ENCODE peak calls at places on chromosomes 3 and 15, in nine cellular contexts. S is RWPE2; O is naive thymus-derived CD4-positive, alpha-beta T cell; Q is PC-3; B is HCT116; Y is left lung; M is CD8-positive, alpha-beta T cell; K is stimulated activated memory B cell treated with anti-CD40 and anti-IgM and Interleukin-4, amounts not matched to agents 10 μg/mL and 1 μg/mL and 100 μg/mL, for 72 hours; C is GM12878. G is an unnamed sample.

GRCh38 chr15:67218428-67218827 is 36.0 kb downstream of the AAGAB start:
- ATAC-seq in S (no peak), O (no peak), Q (no peak), B (no peak), Y (no peak), M (no peak), K (no peak), C (no peak), G (no peak)

GRCh38 chr3:17336291-17336690 is 406.1 kb downstream of the TBC1D5 start:
- ATAC-seq in S (no peak), O (no peak), Q (no peak), B (no peak), Y (no peak), M (no peak), K (no peak), C (no peak), G (no peak)

GRCh38 chr3:50983887-50984286 is 309.2 kb downstream of the DOCK3 start:
- ATAC-seq in S (no peak), O (no peak), Q (no peak), B (no peak), Y (no peak), M (no peak), K (no peak), C (no peak), G (no peak)

GRCh38 chr3:150636258-150636657 is 33.1 kb downstream of the SELENOT start:
- ATAC-seq in S (no peak), O (peak), Q (no peak), B (no peak), Y (no peak), M (no peak), K (no peak), C (no peak), G (no peak)

GRCh38 chr3:29176501-29176900 is 104.4 kb upstream of the RBMS3 start:
- ATAC-seq in S (no peak), O (no peak), Q (no peak), B (no peak), Y (no peak), M (no peak), K (no peak), C (no peak), G (no peak)

GRCh38 chr15:47293763-47294162 is 423.5 kb upstream of the SEMA6D start:
- ATAC-seq in S (peak), O (no peak), Q (no peak), B (no peak), Y (peak), M (no peak), K (no peak), C (no peak), G (peak)

GRCh38 chr3:149790698-149791097 is 1.7 kb downstream of the ANKUB1 start:
- ATAC-seq in S (no peak), O (no peak), Q (no peak), B (no peak), Y (no peak), M (no peak), K (no peak), C (no peak), G (no peak)

GRCh38 chr3:55147406-55147805 is 219.5 kb upstream of the LRTM1 start:
- ATAC-seq in S (no peak), O (no peak), Q (no peak), B (no peak), Y (no peak), M (no peak), K (no peak), C (no peak), G (no peak)

GRCh38 chr3:106169351-106169750 is 300.5 kb upstream of the CBLB start:
- ATAC-seq in S (no peak), O (no peak), Q (peak), B (no peak), Y (no peak), M (no peak), K (no peak), C (no peak), G (no peak)

GRCh38 chr3:66304293-66304692 is 83.5 kb downstream of the SLC25A26 start:
- ATAC-seq in S (no peak), O (no peak), Q (no peak), B (no peak), Y (no peak), M (no peak), K (no peak), C (peak), G (no peak)